ENCODE peak calls at places on chromosomes 11 and 22, in seven cellular contexts. W, B, C, Q, O, K and I are unnamed samples. For H3K4me1, the result is how much of the 10 kb centered on the place peaks cover.

GRCh38 chr11:47991266-47991830 is 11.0 kb downstream of the PTPRJ start:
- DNase-seq in W (peak), B (no peak), C (no peak), Q (no peak), O (peak), K (peak), I (no peak)

GRCh38 chr11:65992056-65992455 is 9.9 kb downstream of the EIF1AD start:
- DNase-seq in W (no peak), B (no peak), C (no peak), Q (no peak), O (no peak), K (no peak), I (no peak)

GRCh38 chr22:29336751-29337490 is 21.4 kb upstream of the RASL10A start:
- DNase-seq in W (no peak), B (no peak), C (no peak), Q (no peak), O (no peak), K (no peak), I (no peak)

GRCh38 chr22:43295173-43295572 is 48.0 kb downstream of the SCUBE1 start:
- DNase-seq in W (no peak), B (no peak), C (no peak), Q (no peak), O (no peak), K (peak), I (no peak)

GRCh38 chr22:19876941-19877625 is 22.4 kb upstream of the GNB1L start:
- DNase-seq in W (no peak), B (no peak), C (no peak), Q (no peak), O (no peak), K (peak), I (no peak)

GRCh38 chr22:19815093-19815822 is 39.4 kb downstream of the GNB1L start:
- DNase-seq in W (no peak), B (no peak), C (peak), Q (no peak), O (no peak), K (no peak), I (no peak)

GRCh38 chr11:131682373-131683015 is 312.1 kb downstream of the NTM start:
- DNase-seq in W (no peak), B (no peak), C (no peak), Q (no peak), O (no peak), K (no peak), I (no peak)

GRCh38 chr11:9219115-9219514 is 46.0 kb downstream of the DENND5A start:
- DNase-seq in W (no peak), B (no peak), C (no peak), Q (peak), O (peak), K (no peak), I (no peak)

GRCh38 chr11:130535530-130535929 is 87.1 kb downstream of the ADAMTS15 start:
- DNase-seq in W (no peak), B (no peak), C (no peak), Q (no peak), O (no peak), K (no peak), I (no peak)

GRCh38 chr22:20238567-20239062 is 29.5 kb downstream of the RTN4R start:
- DNase-seq in W (peak), B (peak), C (no peak), Q (no peak), O (peak), K (peak), I (peak)

GRCh38 chr11:565921-566509 is 5.2 kb downstream of the RASSF7 start:
- DNase-seq in W (no peak), B (no peak), C (no peak), Q (no peak), O (no peak), K (no peak), I (no peak)
- H3K4me3 ChIP-seq in W (no peak), B (no peak), C (no peak), Q (no peak), O (no peak), K (no peak), I (no peak)

GRCh38 chr11:123451183-123451907 is 21.3 kb downstream of the GRAMD1B start:
- DNase-seq in W (no peak), B (no peak), C (no peak), Q (no peak), O (no peak), K (no peak), I (no peak)

GRCh38 chr11:123452799-123453198 is 22.7 kb downstream of the GRAMD1B start:
- DNase-seq in W (no peak), B (no peak), C (no peak), Q (no peak), O (no peak), K (no peak), I (no peak)

GRCh38 chr11:123454796-123455195 is 24.7 kb downstream of the GRAMD1B start:
- DNase-seq in W (no peak), B (no peak), C (no peak), Q (no peak), O (no peak), K (no peak), I (no peak)

GRCh38 chr11:123457187-123457770 is 27.2 kb downstream of the GRAMD1B start:
- DNase-seq in W (no peak), B (peak), C (peak), Q (peak), O (peak), K (peak), I (no peak)

GRCh38 chr11:123454060-123454651 is 24.1 kb downstream of the GRAMD1B start:
- DNase-seq in W (no peak), B (peak), C (no peak), Q (peak), O (peak), K (no peak), I (peak)
- H3K4me1 ChIP-seq in W (under half), B (under half), C (under half), Q (under half), O (under half), K (under half), I (under half)

DNA sequence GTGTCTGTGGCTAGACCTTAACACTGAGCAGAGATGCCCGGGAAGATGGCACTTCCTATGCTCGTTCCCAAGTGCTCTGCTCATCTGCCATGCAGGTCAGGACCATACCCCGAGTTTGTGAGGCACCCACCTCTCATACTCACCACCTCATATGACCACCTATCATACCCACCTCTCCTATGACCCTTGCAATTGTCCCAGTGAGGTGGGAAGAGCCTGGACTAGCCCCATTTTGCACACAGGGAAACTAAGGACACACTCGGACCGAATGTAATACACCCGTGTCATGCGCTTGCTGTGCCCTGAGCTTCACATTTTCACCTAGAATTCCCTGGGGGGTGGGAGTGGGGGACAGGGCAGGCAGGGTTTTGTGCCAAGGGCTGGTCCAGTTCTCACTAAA is 19.8 kb downstream of the TPBGL start:
- DNase-seq in W (no peak), B (no peak), C (no peak), Q (no peak), O (no peak), K (no peak), I (no peak)
- H3K27ac ChIP-seq in W (no peak), B (no peak), C (no peak), Q (no peak), O (no peak), K (no peak), I (no peak)

DNA sequence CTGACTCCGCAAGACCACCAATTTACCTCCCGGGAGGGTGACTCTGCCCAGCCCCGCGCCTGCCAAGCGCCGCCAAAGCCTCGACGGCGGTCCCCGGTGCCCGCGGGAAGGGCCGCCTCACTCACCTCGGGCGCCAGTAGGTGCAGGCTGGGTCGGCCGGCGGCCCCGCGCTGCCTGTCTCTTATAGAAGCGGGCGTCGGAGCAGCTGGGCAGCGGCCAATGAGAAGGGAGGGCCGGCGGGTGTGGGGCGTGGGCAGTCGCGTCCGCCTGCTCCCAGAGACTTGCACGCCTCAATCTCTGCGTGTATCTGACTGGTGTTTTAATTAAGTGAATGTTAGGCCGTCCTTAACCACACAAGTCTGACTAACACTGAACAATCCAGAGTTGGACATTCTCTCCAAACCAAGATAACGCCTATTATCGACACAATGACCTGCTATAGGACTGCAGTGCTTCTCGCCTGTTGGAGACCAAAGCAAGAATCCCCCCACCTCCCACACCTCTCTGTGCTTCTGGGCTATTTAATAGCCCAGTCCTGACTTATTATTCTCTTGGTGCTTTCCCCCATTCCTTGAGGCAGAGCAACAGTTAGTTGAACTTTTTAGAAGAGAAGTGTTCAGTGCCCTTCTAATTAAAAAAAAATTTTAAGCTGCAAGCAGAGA is at the start of gene TPH1:
- DNase-seq in W (peak), B (no peak), C (no peak), Q (peak), O (peak), K (peak), I (no peak)
- H3K4me3 ChIP-seq in W (no peak), B (no peak), C (peak), Q (no peak), O (no peak), K (no peak), I (no peak)

GRCh38 chr22:33576205-33576604 is 344.1 kb downstream of the LARGE1 start:
- DNase-seq in W (no peak), B (no peak), C (no peak), Q (no peak), O (no peak), K (no peak), I (no peak)
- H3K4me1 ChIP-seq in W (under half), B (under half), C (under half), Q (under half), O (under half), K (under half), I (under half)

GRCh38 chr11:35357893-35358292 is 61.5 kb downstream of the SLC1A2 start:
- DNase-seq in W (no peak), B (no peak), C (peak), Q (no peak), O (peak), K (no peak), I (no peak)

GRCh38 chr11:35354644-35355043 is 64.7 kb downstream of the SLC1A2 start:
- DNase-seq in W (no peak), B (no peak), C (no peak), Q (no peak), O (no peak), K (no peak), I (no peak)

GRCh38 chr11:35352107-35352888 is 67.1 kb downstream of the SLC1A2 start:
- DNase-seq in W (no peak), B (no peak), C (no peak), Q (peak), O (no peak), K (no peak), I (no peak)

GRCh38 chr11:35359321-35360058 is 59.9 kb downstream of the SLC1A2 start:
- DNase-seq in W (no peak), B (no peak), C (no peak), Q (no peak), O (no peak), K (no peak), I (no peak)

DNA sequence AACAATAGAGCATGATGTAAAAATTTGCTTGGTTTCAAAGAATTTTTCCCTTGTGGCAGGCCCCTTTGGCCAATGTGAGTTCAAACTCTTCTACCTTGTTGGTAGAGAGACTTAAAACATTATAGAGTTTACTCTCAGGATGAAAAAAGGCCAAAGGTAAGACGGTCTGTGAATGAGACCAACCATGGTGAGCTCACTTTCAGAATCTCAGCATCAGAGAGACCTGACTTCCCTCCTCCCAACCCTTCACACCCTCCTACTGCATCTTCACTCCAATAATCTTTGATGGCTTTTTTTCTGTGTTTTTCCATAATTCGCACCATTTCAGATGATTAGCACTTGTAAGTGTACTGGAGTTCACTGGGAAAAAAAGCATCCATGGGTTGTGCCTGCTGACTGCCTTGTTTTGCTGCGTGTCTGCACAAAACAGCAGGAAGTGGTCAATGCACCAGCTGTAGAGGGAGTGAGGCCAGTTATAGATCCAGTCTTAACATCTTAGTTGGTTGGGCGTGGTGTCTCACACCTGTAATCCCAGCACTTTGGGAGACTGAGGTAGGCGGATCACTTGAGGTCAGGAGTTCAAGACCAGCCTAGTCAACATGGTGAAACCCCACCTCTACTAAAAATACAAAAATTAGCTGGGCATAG is 64.1 kb downstream of the SLC1A2 start:
- DNase-seq in W (no peak), B (no peak), C (no peak), Q (no peak), O (no peak), K (no peak), I (no peak)
- H3K27ac ChIP-seq in W (no peak), B (no peak), C (no peak), Q (no peak), O (no peak), K (no peak), I (no peak)

GRCh38 chr11:1866776-1867175 is 13.9 kb downstream of the LSP1 start:
- DNase-seq in W (no peak), B (no peak), C (no peak), Q (no peak), O (no peak), K (no peak), I (no peak)

GRCh38 chr11:1866226-1866625 is 13.3 kb downstream of the LSP1 start:
- DNase-seq in W (no peak), B (no peak), C (no peak), Q (no peak), O (no peak), K (no peak), I (no peak)

GRCh38 chr11:1863352-1864215 is 10.7 kb downstream of the LSP1 start:
- DNase-seq in W (peak), B (peak), C (peak), Q (peak), O (peak), K (peak), I (no peak)

GRCh38 chr11:1864216-1864615 is 11.3 kb downstream of the LSP1 start:
- DNase-seq in W (no peak), B (no peak), C (no peak), Q (peak), O (no peak), K (no peak), I (no peak)

DNA sequence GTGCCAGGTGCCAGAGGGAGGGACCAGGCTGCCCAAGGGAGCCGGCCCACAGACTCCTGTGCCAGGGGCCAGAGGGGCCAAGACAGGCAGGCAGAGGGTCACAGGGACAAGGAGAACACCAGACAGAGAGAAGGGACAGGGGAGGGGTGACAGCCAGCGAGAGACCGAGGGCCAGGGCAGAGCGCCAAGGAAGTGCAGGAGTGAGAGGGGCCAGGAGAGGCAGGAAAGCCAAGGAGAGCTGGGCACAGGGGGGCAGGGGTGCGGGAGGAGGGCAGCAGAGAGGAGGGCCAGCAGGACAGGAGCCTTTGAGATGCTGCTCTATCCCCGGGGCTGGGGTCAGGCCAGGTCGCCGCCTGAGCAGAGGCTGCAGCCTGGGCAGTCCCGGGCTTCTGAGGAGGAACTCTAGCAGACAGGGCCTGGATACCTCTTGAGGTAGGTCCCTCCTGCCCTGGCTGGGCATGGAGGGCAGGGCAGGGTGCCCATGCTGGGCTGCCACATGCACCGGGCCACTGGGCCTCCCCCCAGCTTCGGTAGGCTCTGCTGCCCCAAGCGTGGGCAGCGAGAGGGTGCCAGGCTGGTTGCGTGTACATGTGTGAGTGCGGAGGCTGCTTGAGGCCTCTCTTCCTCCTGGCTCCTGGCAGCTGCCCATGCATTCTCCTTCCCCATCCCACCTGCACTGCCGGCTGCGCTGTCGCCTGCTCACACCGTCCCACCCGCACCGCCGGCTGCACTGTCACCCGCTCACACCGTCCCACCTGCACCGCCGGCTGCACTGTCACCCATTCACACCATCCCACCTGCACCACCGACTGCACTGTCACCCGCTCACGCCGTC is 12.2 kb downstream of the LSP1 start:
- DNase-seq in W (no peak), B (no peak), C (no peak), Q (no peak), O (no peak), K (no peak), I (no peak)
- H3K4me3 ChIP-seq in W (peak), B (no peak), C (peak), Q (no peak), O (no peak), K (no peak), I (no peak)

GRCh38 chr11:63840356-63841060 is 1.6 kb downstream of the MARK2 start:
- DNase-seq in W (no peak), B (peak), C (no peak), Q (no peak), O (no peak), K (no peak), I (no peak)
- H3K4me1 ChIP-seq in W (under half), B (under half), C (under half), Q (under half), O (under half), K (half or more), I (under half)

DNA sequence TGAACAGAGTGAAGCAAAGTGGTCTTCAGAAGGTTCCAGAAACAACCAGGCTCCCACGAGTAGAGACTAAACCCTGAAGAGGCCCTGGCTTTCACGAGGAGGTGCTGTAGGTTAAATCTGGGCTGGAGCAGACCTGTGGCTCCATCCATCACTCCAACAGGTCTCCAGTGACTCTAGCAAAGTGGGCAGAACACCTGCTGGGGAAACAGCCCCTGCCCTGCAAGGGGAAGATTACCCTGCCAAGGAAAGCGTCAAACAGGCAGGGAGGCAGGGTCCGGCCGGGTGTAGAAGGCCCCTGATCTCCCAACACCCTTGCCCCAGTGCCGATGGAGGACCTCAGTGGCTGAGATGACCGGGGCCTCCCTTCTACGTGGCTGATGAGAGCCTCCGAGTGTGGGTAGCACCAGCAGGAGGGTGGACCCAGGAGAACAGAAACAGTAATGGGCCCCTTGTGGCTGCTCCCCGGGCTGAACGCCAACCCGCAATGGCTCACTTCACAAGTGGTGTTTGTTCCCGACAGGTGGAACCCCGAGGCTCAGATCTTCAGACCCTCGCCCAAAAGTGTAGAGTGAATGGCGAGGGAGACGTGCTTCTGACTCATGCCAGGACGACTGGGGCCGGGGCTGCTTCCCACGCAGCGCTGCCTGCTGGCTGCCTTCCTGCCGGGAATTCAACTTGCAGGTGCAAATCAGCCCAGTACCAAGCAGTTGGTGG is 112.0 kb downstream of the SHANK2 start:
- DNase-seq in W (no peak), B (no peak), C (no peak), Q (no peak), O (no peak), K (peak), I (no peak)
- H3K27ac ChIP-seq in W (no peak), B (no peak), C (no peak), Q (no peak), O (no peak), K (no peak), I (no peak)

DNA sequence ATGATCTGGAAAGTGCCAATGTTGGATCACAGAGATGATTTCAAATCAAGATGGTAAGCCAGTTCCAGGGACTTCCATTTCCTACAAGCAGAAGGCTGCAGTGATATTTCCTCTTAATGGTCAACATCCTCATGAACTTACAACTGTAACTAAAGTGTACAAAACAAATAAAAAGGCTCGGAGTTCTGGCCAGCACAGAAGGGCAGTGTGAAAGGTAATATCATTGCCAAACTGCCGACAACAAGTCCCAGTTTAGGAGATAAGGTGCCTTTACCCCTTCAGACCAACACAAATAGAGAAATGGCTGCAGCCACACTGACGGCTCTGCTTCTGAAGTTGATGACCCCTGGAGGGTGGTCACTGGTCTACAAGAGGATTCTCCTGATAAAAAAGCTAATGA is 91.1 kb downstream of the ETS1 start:
- DNase-seq in W (no peak), B (no peak), C (no peak), Q (no peak), O (no peak), K (no peak), I (no peak)
- H3K4me3 ChIP-seq in W (no peak), B (no peak), C (no peak), Q (no peak), O (no peak), K (no peak), I (no peak)